ENCODE peak calls at places on chromosomes 1 and 21, in five cellular contexts. One of them, this sample, is unnamed. For H3K4me1, the result is how much of the 10 kb centered on the place peaks cover.

GRCh38 chr1:7755448-7755847 is 15.6 kb upstream of the VAMP3 start:
- DNase-seq in GM23248: peak
- DNase-seq in HAP-1: no peak
- DNase-seq in heart right ventricle: no peak
- DNase-seq in heart left ventricle: no peak
- DNase-seq in this sample: no peak

GRCh38 chr1:31621872-31622730 is 4.6 kb downstream of the HCRTR1 start:
- DNase-seq in GM23248: no peak
- DNase-seq in HAP-1: no peak
- DNase-seq in heart right ventricle: peak
- DNase-seq in heart left ventricle: no peak
- DNase-seq in this sample: no peak

GRCh38 chr1:66197785-66198184 is 336.2 kb upstream of the SGIP1 start:
- DNase-seq in GM23248: no peak
- DNase-seq in HAP-1: no peak
- DNase-seq in heart right ventricle: no peak
- DNase-seq in heart left ventricle: no peak
- DNase-seq in this sample: no peak

GRCh38 chr1:198316681-198317080 is 159.9 kb downstream of the NEK7 start:
- DNase-seq in GM23248: no peak
- DNase-seq in HAP-1: no peak
- DNase-seq in heart right ventricle: no peak
- DNase-seq in heart left ventricle: no peak
- DNase-seq in this sample: no peak

GRCh38 chr1:176512966-176513365 is 50.0 kb downstream of the PAPPA2 start:
- DNase-seq in GM23248: no peak
- DNase-seq in HAP-1: no peak
- DNase-seq in heart right ventricle: no peak
- DNase-seq in heart left ventricle: no peak
- DNase-seq in this sample: no peak

GRCh38 chr1:14850563-14850962 is 252.1 kb downstream of the KAZN start:
- DNase-seq in GM23248: no peak
- DNase-seq in HAP-1: no peak
- DNase-seq in heart right ventricle: no peak
- DNase-seq in heart left ventricle: no peak
- DNase-seq in this sample: no peak

GRCh38 chr1:161117681-161118581 is at the start of the genes NIT1 and PFDN2:
- DNase-seq in GM23248: peak
- DNase-seq in HAP-1: peak
- DNase-seq in heart right ventricle: peak
- DNase-seq in heart left ventricle: peak
- DNase-seq in this sample: peak

GRCh38 chr1:186899577-186899976 is 70.8 kb downstream of the PLA2G4A start:
- DNase-seq in GM23248: no peak
- DNase-seq in HAP-1: no peak
- DNase-seq in heart right ventricle: no peak
- DNase-seq in heart left ventricle: no peak
- DNase-seq in this sample: no peak

GRCh38 chr1:157073944-157074685 is 25.5 kb downstream of the ETV3L start:
- DNase-seq in GM23248: peak
- DNase-seq in HAP-1: peak
- DNase-seq in heart right ventricle: peak
- DNase-seq in heart left ventricle: peak
- DNase-seq in this sample: peak

GRCh38 chr1:15326691-15327530 is 79.9 kb downstream of the FHAD1 start:
- DNase-seq in GM23248: peak
- DNase-seq in HAP-1: no peak
- DNase-seq in heart right ventricle: no peak
- DNase-seq in heart left ventricle: no peak
- DNase-seq in this sample: no peak

GRCh38 chr1:33501309-33501708 is 28.9 kb downstream of the ZSCAN20 start:
- DNase-seq in GM23248: no peak
- DNase-seq in HAP-1: no peak
- DNase-seq in heart right ventricle: no peak
- DNase-seq in heart left ventricle: no peak
- DNase-seq in this sample: no peak

GRCh38 chr1:158077366-158078256 is 84.2 kb downstream of the KIRREL1 start:
- DNase-seq in GM23248: no peak
- DNase-seq in HAP-1: no peak
- DNase-seq in heart right ventricle: no peak
- DNase-seq in heart left ventricle: no peak
- DNase-seq in this sample: no peak

GRCh38 chr1:158180741-158181576 is at the start of gene CD1D:
- DNase-seq in GM23248: peak
- DNase-seq in HAP-1: no peak
- DNase-seq in heart right ventricle: peak
- DNase-seq in heart left ventricle: peak
- DNase-seq in this sample: peak

GRCh38 chr21:21324297-21324696 is 326.1 kb downstream of the NCAM2 start:
- DNase-seq in GM23248: no peak
- DNase-seq in HAP-1: no peak
- DNase-seq in heart right ventricle: no peak
- DNase-seq in heart left ventricle: no peak
- DNase-seq in this sample: no peak

GRCh38 chr1:101290922-101291561 is 54.2 kb downstream of the S1PR1 start:
- DNase-seq in GM23248: no peak
- DNase-seq in HAP-1: no peak
- DNase-seq in heart right ventricle: no peak
- DNase-seq in heart left ventricle: no peak
- DNase-seq in this sample: no peak

GRCh38 chr21:38358666-38359065 is 101.9 kb downstream of the KCNJ15 start:
- DNase-seq in GM23248: no peak
- DNase-seq in HAP-1: no peak
- DNase-seq in heart right ventricle: no peak
- DNase-seq in heart left ventricle: no peak
- DNase-seq in this sample: no peak

GRCh38 chr1:5481889-5482288 is 510.3 kb downstream of the NPHP4 start:
- DNase-seq in GM23248: no peak
- DNase-seq in HAP-1: no peak
- DNase-seq in heart right ventricle: no peak
- DNase-seq in heart left ventricle: no peak
- DNase-seq in this sample: no peak

GRCh38 chr1:55309053-55309452 is 93.9 kb upstream of the USP24 start:
- DNase-seq in GM23248: no peak
- DNase-seq in HAP-1: no peak
- DNase-seq in heart right ventricle: no peak
- DNase-seq in heart left ventricle: no peak
- DNase-seq in this sample: no peak

GRCh38 chr1:32592953-32593352 is 53.7 kb downstream of the ZBTB8A start:
- DNase-seq in GM23248: peak
- DNase-seq in HAP-1: no peak
- DNase-seq in heart right ventricle: no peak
- DNase-seq in heart left ventricle: no peak
- DNase-seq in this sample: no peak

GRCh38 chr1:79981483-79981882 is 975.0 kb upstream of the ADGRL4 start:
- DNase-seq in GM23248: no peak
- DNase-seq in HAP-1: no peak
- DNase-seq in heart right ventricle: no peak
- DNase-seq in heart left ventricle: no peak
- DNase-seq in this sample: no peak

GRCh38 chr1:246008256-246008901 is 498.7 kb downstream of the SMYD3 start:
- DNase-seq in GM23248: no peak
- DNase-seq in HAP-1: no peak
- DNase-seq in heart right ventricle: no peak
- DNase-seq in heart left ventricle: no peak
- DNase-seq in this sample: peak

GRCh38 chr1:184489908-184490307 is 103.1 kb downstream of the C1orf21 start:
- DNase-seq in GM23248: peak
- DNase-seq in HAP-1: no peak
- DNase-seq in heart right ventricle: no peak
- DNase-seq in heart left ventricle: no peak
- DNase-seq in this sample: no peak

GRCh38 chr1:3050603-3051002 is 18.4 kb upstream of the PRDM16 start:
- DNase-seq in GM23248: no peak
- DNase-seq in HAP-1: no peak
- DNase-seq in heart right ventricle: no peak
- DNase-seq in heart left ventricle: no peak
- DNase-seq in this sample: no peak

GRCh38 chr1:25727026-25727818 is 72.8 kb upstream of the SELENON start:
- DNase-seq in GM23248: no peak
- DNase-seq in HAP-1: no peak
- DNase-seq in heart right ventricle: no peak
- DNase-seq in heart left ventricle: no peak
- DNase-seq in this sample: no peak

GRCh38 chr1:28985427-28985826 is 71.1 kb downstream of the EPB41 start:
- DNase-seq in GM23248: no peak
- DNase-seq in HAP-1: no peak
- DNase-seq in heart right ventricle: no peak
- DNase-seq in heart left ventricle: no peak
- DNase-seq in this sample: no peak

GRCh38 chr1:168381850-168382249 is 101.2 kb downstream of the TBX19 start:
- DNase-seq in GM23248: no peak
- DNase-seq in HAP-1: no peak
- DNase-seq in heart right ventricle: no peak
- DNase-seq in heart left ventricle: no peak
- DNase-seq in this sample: no peak

GRCh38 chr1:215665212-215665611 is 98.1 kb downstream of the KCTD3 start:
- DNase-seq in GM23248: peak
- DNase-seq in HAP-1: no peak
- DNase-seq in heart right ventricle: no peak
- DNase-seq in heart left ventricle: no peak
- DNase-seq in this sample: no peak

GRCh38 chr1:191163621-191164020 is 686.0 kb upstream of the BRINP3 start:
- DNase-seq in GM23248: no peak
- DNase-seq in HAP-1: no peak
- DNase-seq in heart right ventricle: no peak
- DNase-seq in heart left ventricle: no peak
- DNase-seq in this sample: no peak

GRCh38 chr1:48674641-48675040 is 102.0 kb downstream of the BEND5 start:
- DNase-seq in GM23248: peak
- DNase-seq in HAP-1: no peak
- DNase-seq in heart right ventricle: no peak
- DNase-seq in heart left ventricle: no peak
- DNase-seq in this sample: no peak

GRCh38 chr1:74180490-74180889 is 17.5 kb downstream of the LRRIQ3 start:
- DNase-seq in GM23248: peak
- DNase-seq in HAP-1: no peak
- DNase-seq in heart right ventricle: no peak
- DNase-seq in heart left ventricle: no peak
- DNase-seq in this sample: no peak

GRCh38 chr1:165595561-165595960 is 35.5 kb upstream of the MGST3 start:
- DNase-seq in GM23248: peak
- DNase-seq in HAP-1: no peak
- DNase-seq in heart right ventricle: no peak
- DNase-seq in heart left ventricle: no peak
- DNase-seq in this sample: no peak

GRCh38 chr21:33968082-33968997 is 52.7 kb upstream of the ATP5PO start:
- DNase-seq in GM23248: peak
- DNase-seq in HAP-1: no peak
- DNase-seq in heart right ventricle: no peak
- DNase-seq in heart left ventricle: peak
- DNase-seq in this sample: no peak
- H3K4me3 ChIP-seq in GM23248: peak
- H3K4me3 ChIP-seq in HAP-1: no peak
- H3K4me3 ChIP-seq in heart right ventricle: no peak
- H3K4me3 ChIP-seq in heart left ventricle: no peak
- H3K4me3 ChIP-seq in this sample: no peak

DNA sequence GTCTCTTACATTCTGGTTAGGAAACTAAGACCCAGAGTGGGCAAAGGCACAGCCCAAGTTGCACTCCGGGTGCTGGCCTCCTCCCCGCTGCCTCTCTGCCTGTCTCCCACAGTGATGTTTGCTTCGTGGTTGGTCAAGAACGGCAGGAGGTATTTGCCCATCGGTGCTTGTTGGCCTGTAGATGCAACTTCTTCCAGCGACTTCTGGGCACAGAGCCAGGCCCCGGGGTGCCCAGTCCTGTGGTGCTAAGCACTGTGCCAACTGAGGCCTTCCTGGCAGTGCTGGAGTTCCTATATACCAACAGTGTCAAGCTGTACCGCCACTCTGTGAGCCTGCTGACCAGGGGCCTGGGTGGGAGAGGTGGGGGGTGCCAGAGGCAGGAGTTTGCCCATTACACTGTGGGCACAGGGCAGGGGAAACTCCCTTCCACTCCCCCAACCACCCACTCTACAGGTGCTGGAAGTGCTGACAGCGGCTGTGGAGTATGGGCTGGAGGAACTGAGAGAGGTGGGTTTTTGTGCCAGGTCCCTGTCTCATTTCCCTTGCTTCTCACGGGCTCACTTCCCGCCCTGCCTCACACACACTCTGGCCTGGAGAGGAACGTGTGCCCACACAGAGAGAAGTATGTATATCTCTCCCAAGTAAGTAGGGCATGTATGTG is 1.9 kb downstream of the BTBD19 start:
- DNase-seq in GM23248: no peak
- DNase-seq in HAP-1: no peak
- DNase-seq in heart right ventricle: peak
- DNase-seq in heart left ventricle: no peak
- DNase-seq in this sample: peak
- H3K4me1 ChIP-seq in GM23248: half or more
- H3K4me1 ChIP-seq in HAP-1: under half
- H3K4me1 ChIP-seq in heart right ventricle: half or more
- H3K4me1 ChIP-seq in heart left ventricle: half or more
- H3K4me1 ChIP-seq in this sample: under half

GRCh38 chr1:236002025-236002390 is 62.9 kb downstream of the NID1 start:
- DNase-seq in GM23248: no peak
- DNase-seq in HAP-1: no peak
- DNase-seq in heart right ventricle: no peak
- DNase-seq in heart left ventricle: no peak
- DNase-seq in this sample: no peak

GRCh38 chr1:236000781-236001180 is 64.1 kb downstream of the NID1 start:
- DNase-seq in GM23248: no peak
- DNase-seq in HAP-1: no peak
- DNase-seq in heart right ventricle: no peak
- DNase-seq in heart left ventricle: no peak
- DNase-seq in this sample: no peak

GRCh38 chr1:235998812-235999211 is 66.1 kb downstream of the NID1 start:
- DNase-seq in GM23248: no peak
- DNase-seq in HAP-1: no peak
- DNase-seq in heart right ventricle: no peak
- DNase-seq in heart left ventricle: no peak
- DNase-seq in this sample: no peak

GRCh38 chr1:235999259-235999925 is 65.5 kb downstream of the NID1 start:
- DNase-seq in GM23248: peak
- DNase-seq in HAP-1: no peak
- DNase-seq in heart right ventricle: no peak
- DNase-seq in heart left ventricle: peak
- DNase-seq in this sample: no peak

DNA sequence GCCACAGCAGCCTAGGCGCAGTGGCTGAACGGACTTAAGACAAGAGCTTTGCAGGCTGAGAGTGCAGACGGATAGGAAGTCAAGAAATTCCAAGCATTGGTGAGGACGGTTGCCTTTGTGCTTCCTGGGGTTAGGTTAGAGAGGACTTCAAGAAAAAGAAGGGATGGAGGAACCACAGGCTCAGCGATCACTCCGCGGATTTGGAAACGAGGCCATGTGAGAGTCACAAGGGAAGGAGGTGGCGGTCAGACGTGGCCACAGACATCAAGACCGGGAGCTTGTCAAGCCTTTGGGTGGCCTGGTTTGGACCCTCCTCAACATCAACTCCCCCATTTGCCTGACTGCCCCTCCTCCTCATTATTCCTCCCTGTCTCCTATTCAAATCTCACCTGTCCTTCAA is 62.3 kb downstream of the NID1 start:
- DNase-seq in GM23248: no peak
- DNase-seq in HAP-1: no peak
- DNase-seq in heart right ventricle: no peak
- DNase-seq in heart left ventricle: no peak
- DNase-seq in this sample: no peak
- H3K4me3 ChIP-seq in GM23248: no peak
- H3K4me3 ChIP-seq in HAP-1: no peak
- H3K4me3 ChIP-seq in heart right ventricle: no peak
- H3K4me3 ChIP-seq in heart left ventricle: no peak
- H3K4me3 ChIP-seq in this sample: no peak

GRCh38 chr21:36209626-36210171 is 53.1 kb downstream of the DOP1B start:
- DNase-seq in GM23248: peak
- DNase-seq in HAP-1: peak
- DNase-seq in heart right ventricle: no peak
- DNase-seq in heart left ventricle: no peak
- DNase-seq in this sample: peak
- H3K4me1 ChIP-seq in GM23248: under half
- H3K4me1 ChIP-seq in HAP-1: under half
- H3K4me1 ChIP-seq in heart right ventricle: under half
- H3K4me1 ChIP-seq in heart left ventricle: under half
- H3K4me1 ChIP-seq in this sample: under half